ENCODE peak calls at places on chromosomes 4 and X, in five cellular contexts. One of them, this sample, is unnamed.
A peak's percentile ranks its signal among the peaks of the same experiment; 100 is the strongest.

GRCh38 chr4:162163892-162164759 is at the start of gene FSTL5:
- DNase-seq in stimulated activated CD4-positive, alpha-beta T cell treated with anti-CD3 and anti-CD28 coated beads, TNF-alpha, amount 100 ng/mL, for 48 hours: peak; percentile 18
- DNase-seq in M059J: peak; percentile 68
- DNase-seq in NCI-H774: peak; percentile 78
- DNase-seq in Daoy: peak; percentile 59
- DNase-seq in this sample: peak; percentile 88

GRCh38 chr4:29278580-29278979 is 1441.6 kb upstream of the PCDH7 start:
- DNase-seq in stimulated activated CD4-positive, alpha-beta T cell treated with anti-CD3 and anti-CD28 coated beads, TNF-alpha, amount 100 ng/mL, for 48 hours: no peak
- DNase-seq in M059J: peak; percentile 30
- DNase-seq in NCI-H774: no peak
- DNase-seq in Daoy: no peak
- DNase-seq in this sample: no peak

GRCh38 chrX:33339219-33339618 is 127.9 kb upstream of the DMD start:
- DNase-seq in stimulated activated CD4-positive, alpha-beta T cell treated with anti-CD3 and anti-CD28 coated beads, TNF-alpha, amount 100 ng/mL, for 48 hours: no peak
- DNase-seq in M059J: no peak
- DNase-seq in NCI-H774: no peak
- DNase-seq in Daoy: peak; percentile 6
- DNase-seq in this sample: peak; percentile 12

GRCh38 chr4:78518551-78518950 is 33.0 kb upstream of the ANXA3 start:
- DNase-seq in stimulated activated CD4-positive, alpha-beta T cell treated with anti-CD3 and anti-CD28 coated beads, TNF-alpha, amount 100 ng/mL, for 48 hours: no peak
- DNase-seq in M059J: no peak
- DNase-seq in NCI-H774: no peak
- DNase-seq in Daoy: no peak
- DNase-seq in this sample: no peak

GRCh38 chrX:35499071-35499862 is 298.9 kb upstream of the MAGEB16 start:
- DNase-seq in stimulated activated CD4-positive, alpha-beta T cell treated with anti-CD3 and anti-CD28 coated beads, TNF-alpha, amount 100 ng/mL, for 48 hours: no peak
- DNase-seq in M059J: no peak
- DNase-seq in NCI-H774: no peak
- DNase-seq in Daoy: no peak
- DNase-seq in this sample: no peak

GRCh38 chr4:26819478-26819877 is 41.2 kb upstream of the STIM2 start:
- DNase-seq in stimulated activated CD4-positive, alpha-beta T cell treated with anti-CD3 and anti-CD28 coated beads, TNF-alpha, amount 100 ng/mL, for 48 hours: no peak
- DNase-seq in M059J: no peak
- DNase-seq in NCI-H774: no peak
- DNase-seq in Daoy: no peak
- DNase-seq in this sample: no peak

GRCh38 chrX:119763175-119763574 is 4.8 kb downstream of the SOWAHD start:
- DNase-seq in stimulated activated CD4-positive, alpha-beta T cell treated with anti-CD3 and anti-CD28 coated beads, TNF-alpha, amount 100 ng/mL, for 48 hours: no peak
- DNase-seq in M059J: peak; percentile 98
- DNase-seq in NCI-H774: no peak
- DNase-seq in Daoy: peak; percentile 73
- DNase-seq in this sample: peak; percentile 87

GRCh38 chr4:189124149-189124758 is 816.4 kb upstream of the FRG1 start:
- DNase-seq in stimulated activated CD4-positive, alpha-beta T cell treated with anti-CD3 and anti-CD28 coated beads, TNF-alpha, amount 100 ng/mL, for 48 hours: no peak
- DNase-seq in M059J: peak; percentile 19
- DNase-seq in NCI-H774: no peak
- DNase-seq in Daoy: peak; percentile 14
- DNase-seq in this sample: peak; percentile 40

GRCh38 chrX:40078489-40079288 is 19.1 kb downstream of the BCOR start:
- DNase-seq in stimulated activated CD4-positive, alpha-beta T cell treated with anti-CD3 and anti-CD28 coated beads, TNF-alpha, amount 100 ng/mL, for 48 hours: no peak
- DNase-seq in M059J: no peak
- DNase-seq in NCI-H774: no peak
- DNase-seq in Daoy: no peak
- DNase-seq in this sample: no peak

GRCh38 chrX:72045552-72046277 is 86.0 kb downstream of the RTL5 start:
- DNase-seq in stimulated activated CD4-positive, alpha-beta T cell treated with anti-CD3 and anti-CD28 coated beads, TNF-alpha, amount 100 ng/mL, for 48 hours: no peak
- DNase-seq in M059J: peak; percentile 15
- DNase-seq in NCI-H774: no peak
- DNase-seq in Daoy: no peak
- DNase-seq in this sample: no peak

GRCh38 chr4:27094224-27094623 is 233.6 kb downstream of the STIM2 start:
- DNase-seq in stimulated activated CD4-positive, alpha-beta T cell treated with anti-CD3 and anti-CD28 coated beads, TNF-alpha, amount 100 ng/mL, for 48 hours: no peak
- DNase-seq in M059J: no peak
- DNase-seq in NCI-H774: no peak
- DNase-seq in Daoy: no peak
- DNase-seq in this sample: no peak

GRCh38 chrX:5176766-5177165 is 1051.9 kb downstream of the NLGN4X start:
- DNase-seq in stimulated activated CD4-positive, alpha-beta T cell treated with anti-CD3 and anti-CD28 coated beads, TNF-alpha, amount 100 ng/mL, for 48 hours: no peak
- DNase-seq in M059J: no peak
- DNase-seq in NCI-H774: no peak
- DNase-seq in Daoy: no peak
- DNase-seq in this sample: no peak

GRCh38 chr4:120723986-120724385 is 198.5 kb downstream of the PRDM5 start:
- DNase-seq in stimulated activated CD4-positive, alpha-beta T cell treated with anti-CD3 and anti-CD28 coated beads, TNF-alpha, amount 100 ng/mL, for 48 hours: no peak
- DNase-seq in M059J: no peak
- DNase-seq in NCI-H774: no peak
- DNase-seq in Daoy: no peak
- DNase-seq in this sample: no peak

GRCh38 chr4:145840162-145840768 is 98.4 kb downstream of the ZNF827 start:
- DNase-seq in stimulated activated CD4-positive, alpha-beta T cell treated with anti-CD3 and anti-CD28 coated beads, TNF-alpha, amount 100 ng/mL, for 48 hours: no peak
- DNase-seq in M059J: peak; percentile 36
- DNase-seq in NCI-H774: peak; percentile 6
- DNase-seq in Daoy: peak; percentile 9
- DNase-seq in this sample: peak; percentile 70

GRCh38 chr4:47830263-47831025 is 7.4 kb downstream of the CORIN start:
- DNase-seq in stimulated activated CD4-positive, alpha-beta T cell treated with anti-CD3 and anti-CD28 coated beads, TNF-alpha, amount 100 ng/mL, for 48 hours: no peak
- DNase-seq in M059J: peak; percentile 24
- DNase-seq in NCI-H774: no peak
- DNase-seq in Daoy: no peak
- DNase-seq in this sample: no peak

GRCh38 chr4:67922697-67923096 is 38.9 kb upstream of the TMPRSS11D start:
- DNase-seq in stimulated activated CD4-positive, alpha-beta T cell treated with anti-CD3 and anti-CD28 coated beads, TNF-alpha, amount 100 ng/mL, for 48 hours: no peak
- DNase-seq in M059J: peak; percentile 60
- DNase-seq in NCI-H774: no peak
- DNase-seq in Daoy: no peak
- DNase-seq in this sample: peak; percentile 40

GRCh38 chr4:22427676-22428075 is 88.2 kb downstream of the ADGRA3 start:
- DNase-seq in stimulated activated CD4-positive, alpha-beta T cell treated with anti-CD3 and anti-CD28 coated beads, TNF-alpha, amount 100 ng/mL, for 48 hours: no peak
- DNase-seq in M059J: no peak
- DNase-seq in NCI-H774: no peak
- DNase-seq in Daoy: no peak
- DNase-seq in this sample: no peak

GRCh38 chr4:83561381-83561780 is 25.5 kb downstream of the GPAT3 start:
- DNase-seq in stimulated activated CD4-positive, alpha-beta T cell treated with anti-CD3 and anti-CD28 coated beads, TNF-alpha, amount 100 ng/mL, for 48 hours: no peak
- DNase-seq in M059J: peak; percentile 80
- DNase-seq in NCI-H774: no peak
- DNase-seq in Daoy: peak; percentile 74
- DNase-seq in this sample: peak; percentile 73

GRCh38 chr4:102552781-102553180 is 51.6 kb downstream of the NFKB1 start:
- DNase-seq in stimulated activated CD4-positive, alpha-beta T cell treated with anti-CD3 and anti-CD28 coated beads, TNF-alpha, amount 100 ng/mL, for 48 hours: no peak
- DNase-seq in M059J: peak; percentile 21
- DNase-seq in NCI-H774: no peak
- DNase-seq in Daoy: no peak
- DNase-seq in this sample: no peak

GRCh38 chr4:48024522-48024921 is 8.0 kb downstream of the NIPAL1 start:
- DNase-seq in stimulated activated CD4-positive, alpha-beta T cell treated with anti-CD3 and anti-CD28 coated beads, TNF-alpha, amount 100 ng/mL, for 48 hours: no peak
- DNase-seq in M059J: no peak
- DNase-seq in NCI-H774: no peak
- DNase-seq in Daoy: no peak
- DNase-seq in this sample: no peak

GRCh38 chrX:115226929-115227328 is 7.0 kb downstream of the LRCH2 start:
- DNase-seq in stimulated activated CD4-positive, alpha-beta T cell treated with anti-CD3 and anti-CD28 coated beads, TNF-alpha, amount 100 ng/mL, for 48 hours: no peak
- DNase-seq in M059J: peak; percentile 68
- DNase-seq in NCI-H774: peak; percentile 11
- DNase-seq in Daoy: peak; percentile 18
- DNase-seq in this sample: peak; percentile 48

GRCh38 chr4:89751416-89751815 is 85.5 kb downstream of the SNCA start:
- DNase-seq in stimulated activated CD4-positive, alpha-beta T cell treated with anti-CD3 and anti-CD28 coated beads, TNF-alpha, amount 100 ng/mL, for 48 hours: no peak
- DNase-seq in M059J: no peak
- DNase-seq in NCI-H774: no peak
- DNase-seq in Daoy: no peak
- DNase-seq in this sample: no peak

GRCh38 chr4:40321671-40322131 is 13.4 kb upstream of the CHRNA9 start:
- DNase-seq in stimulated activated CD4-positive, alpha-beta T cell treated with anti-CD3 and anti-CD28 coated beads, TNF-alpha, amount 100 ng/mL, for 48 hours: no peak
- DNase-seq in M059J: peak; percentile 91
- DNase-seq in NCI-H774: no peak
- DNase-seq in Daoy: peak; percentile 67
- DNase-seq in this sample: peak; percentile 97

GRCh38 chr4:89353514-89353913 is 45.9 kb upstream of the GPRIN3 start:
- DNase-seq in stimulated activated CD4-positive, alpha-beta T cell treated with anti-CD3 and anti-CD28 coated beads, TNF-alpha, amount 100 ng/mL, for 48 hours: no peak
- DNase-seq in M059J: no peak
- DNase-seq in NCI-H774: no peak
- DNase-seq in Daoy: no peak
- DNase-seq in this sample: no peak

This sample was measured in H4.